ENCODE peak calls at places on chromosomes 16 and 17, in four cellular contexts. S is thyroid gland; F is naive thymus-derived CD4-positive, alpha-beta T cell; L is M059J. A is an unnamed sample.

GRCh38 chr17:2076461-2076984 is 21.6 kb downstream of the HIC1 start:
- DNase-seq in S (no peak), F (no peak), L (no peak), A (no peak)

GRCh38 chr16:55499951-55500350 is 8.9 kb upstream of the LPCAT2 start:
- DNase-seq in S (no peak), F (peak), L (peak), A (no peak)

GRCh38 chr17:32222621-32223020 is 43.0 kb upstream of the RHBDL3 start:
- DNase-seq in S (no peak), F (no peak), L (peak), A (no peak)

GRCh38 chr17:57294075-57294474 is 37.8 kb downstream of the MSI2 start:
- DNase-seq in S (no peak), F (no peak), L (no peak), A (no peak)

GRCh38 chr17:74150428-74151025 is 53.0 kb upstream of the RPL38 start:
- DNase-seq in S (peak), F (no peak), L (no peak), A (no peak)

GRCh38 chr17:73194514-73195222 is 1.8 kb downstream of the COG1 start:
- DNase-seq in S (no peak), F (no peak), L (peak), A (no peak)

GRCh38 chr16:12172343-12172742 is 195.8 kb downstream of the SNX29 start:
- DNase-seq in S (no peak), F (no peak), L (no peak), A (no peak)

GRCh38 chr16:14095883-14096551 is 24.9 kb downstream of the MRTFB start:
- DNase-seq in S (peak), F (no peak), L (peak), A (no peak)

GRCh38 chr16:12061336-12062055 is 85.0 kb downstream of the SNX29 start:
- DNase-seq in S (peak), F (no peak), L (peak), A (no peak)

GRCh38 chr17:43402078-43402477 is 3.3 kb downstream of the ARL4D start:
- DNase-seq in S (peak), F (no peak), L (no peak), A (no peak)

GRCh38 chr17:49894761-49895160 is 46.9 kb upstream of the TAC4 start:
- DNase-seq in S (peak), F (no peak), L (no peak), A (no peak)

GRCh38 chr17:77571562-77571981 is 386.9 kb upstream of the TNRC6C start:
- DNase-seq in S (no peak), F (peak), L (peak), A (no peak)

GRCh38 chr16:3321802-3322201 is 16.5 kb downstream of the ZNF75A start:
- DNase-seq in S (no peak), F (no peak), L (no peak), A (no peak)

A was measured in T-helper 17 cell.